ENCODE peak calls at places on chromosomes 3 and 15, in nine cellular contexts. E, S, L, I, U, O, Z, K and N are unnamed samples.

GRCh38 chr15:101171954-101172353 is 79.9 kb downstream of the CHSY1 start:
- DNase-seq in S (no peak), I (no peak), L (no peak), E (no peak), U (no peak), Z (no peak), O (no peak), K (no peak), N (no peak)

GRCh38 chr3:120506828-120507774 is 56.3 kb upstream of the FSTL1 start:
- DNase-seq in Z (peak; percentile 36), K (no peak), I (peak; percentile 50), O (no peak), L (peak; percentile 59), U (no peak), E (peak; percentile 13), S (peak; percentile 84), N (no peak)

GRCh38 chr3:11001020-11001657 is 8.6 kb downstream of the SLC6A1 start:
- DNase-seq in I (peak; percentile 55), L (no peak), K (no peak), E (no peak), Z (no peak), S (no peak), U (no peak), O (no peak), N (no peak)

GRCh38 chr3:197597335-197597734 is 41.6 kb upstream of the BDH1 start:
- DNase-seq in S (no peak), O (no peak), K (no peak), Z (no peak), I (no peak), U (no peak), L (no peak), E (no peak), N (no peak)

GRCh38 chr3:130770637-130771036 is 24.0 kb upstream of the PIK3R4 start:
- DNase-seq in S (no peak), I (no peak), U (no peak), O (no peak), K (no peak), L (no peak), E (no peak), Z (no peak), N (no peak)

GRCh38 chr15:73931441-73931840 is 5.2 kb downstream of the LOXL1 start:
- DNase-seq in K (no peak), U (no peak), L (no peak), Z (no peak), E (no peak), I (no peak), S (no peak), O (no peak), N (no peak)

GRCh38 chr3:64575211-64575844 is 112.5 kb downstream of the ADAMTS9 start:
- DNase-seq in E (peak; percentile 13), I (peak; percentile 39), U (peak; percentile 32), O (peak; percentile 27), L (no peak), S (peak; percentile 8), Z (no peak), K (peak; percentile 55), N (no peak)

GRCh38 chr3:41327718-41328117 is 128.4 kb downstream of the CTNNB1 start:
- DNase-seq in L (no peak), U (no peak), Z (peak; percentile 34), S (peak; percentile 90), K (no peak), O (peak; percentile 52), E (no peak), I (no peak), N (no peak)

GRCh38 chr3:127682576-127682975 is 9.8 kb downstream of the ABTB1 start:
- DNase-seq in S (no peak), U (no peak), O (no peak), E (no peak), Z (no peak), I (no peak), L (peak; percentile 48), K (peak; percentile 71), N (no peak)

GRCh38 chr15:22960587-22960986 is 19.6 kb downstream of the CYFIP1 start:
- DNase-seq in E (no peak), I (no peak), L (no peak), O (no peak), S (no peak), K (no peak), Z (no peak), U (no peak), N (no peak)

GRCh38 chr3:97256060-97256459 is 441.7 kb downstream of the EPHA6 start:
- DNase-seq in I (no peak), O (no peak), U (no peak), L (no peak), E (no peak), S (no peak), Z (no peak), K (no peak), N (no peak)

GRCh38 chr3:23612296-23612891 is 193.4 kb upstream of the UBE2E1 start:
- DNase-seq in L (peak; percentile 37), U (no peak), S (peak; percentile 72), I (no peak), O (peak; percentile 57), K (no peak), E (no peak), Z (peak; percentile 42), N (no peak)

GRCh38 chr3:153658151-153658550 is 463.0 kb upstream of the ARHGEF26 start:
- DNase-seq in S (no peak), I (no peak), O (no peak), L (no peak), U (no peak), K (no peak), Z (no peak), E (no peak), N (no peak)

GRCh38 chr15:101469520-101470288 is 19.8 kb downstream of the PCSK6 start:
- DNase-seq in K (no peak), O (no peak), Z (no peak), U (no peak), S (no peak), E (no peak), I (no peak), L (no peak), N (no peak)

GRCh38 chr3:33115024-33115768 is 1.4 kb downstream of the CRTAP start:
- DNase-seq in E (peak; percentile 40), I (peak; percentile 91), S (peak; percentile 79), L (no peak), U (peak; percentile 27), K (no peak), Z (peak; percentile 92), O (peak; percentile 89), N (no peak)
- H3K9ac ChIP-seq in E (peak overlapping the region; percentile 75), I (no peak overlapping the region), S (peak overlapping the region; percentile 88), L (no peak overlapping the region), U (peak overlapping the region; percentile 41), K (peak overlapping the region; percentile 28), Z (peak overlapping the region; percentile 76), O (peak overlapping the region; percentile 49), N (peak overlapping the region; percentile 36)

DNA sequence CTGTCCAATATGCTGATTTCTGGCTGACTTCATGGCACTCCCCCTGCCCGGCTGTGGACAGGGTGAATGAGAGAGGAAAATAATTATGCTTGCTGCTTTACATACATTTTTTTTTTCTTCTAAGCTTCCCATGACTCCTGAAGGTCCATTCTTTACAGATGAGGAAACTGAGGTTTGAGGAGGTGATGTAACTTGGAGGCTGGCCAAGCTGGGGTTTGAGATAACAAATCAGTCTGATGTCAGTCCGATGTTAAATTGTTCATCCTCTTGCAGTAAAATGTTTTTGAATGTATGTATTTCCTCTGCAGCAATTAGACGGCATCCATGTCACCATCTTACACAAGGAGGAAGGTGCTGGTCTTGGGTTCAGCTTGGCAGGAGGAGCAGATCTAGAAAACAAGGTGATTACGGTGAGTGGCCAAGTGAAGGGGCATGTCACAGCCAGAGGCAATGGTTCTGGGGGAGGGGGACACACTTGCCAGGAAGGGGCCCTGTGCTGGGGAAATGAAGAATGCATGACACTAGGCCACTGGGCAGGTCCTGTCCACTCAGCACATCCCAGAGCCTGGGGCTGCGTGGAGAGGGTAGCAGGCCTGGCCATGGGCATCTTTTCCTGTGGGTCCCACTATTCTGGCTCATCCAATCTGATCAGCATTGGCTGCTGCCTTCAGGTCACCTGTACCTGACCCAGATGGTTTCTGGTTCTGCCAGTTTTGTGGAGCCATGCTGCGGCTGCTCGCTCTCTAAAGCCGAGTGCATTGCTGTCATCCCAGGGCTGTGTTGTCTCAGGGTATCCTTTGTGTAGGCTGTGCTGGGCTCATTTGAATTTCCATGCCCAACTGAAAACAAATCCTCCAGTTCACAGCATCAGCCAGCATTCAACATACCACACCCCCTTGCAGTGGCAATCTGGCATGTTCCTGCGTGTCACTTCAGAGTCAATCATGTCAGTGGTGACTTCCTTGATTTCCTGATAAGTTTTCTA is 20.4 kb downstream of the STARD5 start:
- DNase-seq in I (peak; percentile 52), L (peak; percentile 60), Z (peak; percentile 18), O (no peak), K (no peak), U (no peak), S (no peak), E (no peak), N (no peak)
- H4K20me1 ChIP-seq in I (no peaks in the 10 kb centered on the region), L (no peaks in the 10 kb centered on the region), Z (no peaks in the 10 kb centered on the region), O (no peaks in the 10 kb centered on the region), K (no peaks in the 10 kb centered on the region), U (no peaks in the 10 kb centered on the region), S (no peaks in the 10 kb centered on the region), E (no peaks in the 10 kb centered on the region), N (no peaks in the 10 kb centered on the region)

GRCh38 chr15:65411470-65412071 is 11.2 kb downstream of the IGDCC4 start:
- DNase-seq in O (peak; percentile 28), K (no peak), I (no peak), U (no peak), S (peak; percentile 34), E (no peak), Z (peak; percentile 45), L (no peak), N (no peak)

GRCh38 chr15:65410036-65410435 is 12.7 kb downstream of the IGDCC4 start:
- DNase-seq in L (no peak), K (no peak), S (no peak), O (no peak), U (no peak), I (no peak), Z (no peak), E (no peak), N (no peak)

GRCh38 chr15:65410972-65411371 is 11.8 kb downstream of the IGDCC4 start:
- DNase-seq in Z (no peak), O (no peak), L (no peak), E (no peak), S (no peak), K (no peak), U (no peak), I (no peak), N (no peak)

GRCh38 chr15:65408370-65409283 is 14.1 kb downstream of the IGDCC4 start:
- DNase-seq in O (no peak), I (no peak), U (no peak), K (no peak), E (no peak), S (no peak), L (no peak), Z (peak; percentile 67), N (no peak)

GRCh38 chr15:65409284-65409631 is 13.5 kb downstream of the IGDCC4 start:
- DNase-seq in O (peak; percentile 75), Z (peak; percentile 100), S (peak; percentile 71), L (no peak), K (no peak), U (no peak), I (no peak), E (no peak), N (no peak)
- H3K9ac ChIP-seq in O (no peak overlapping the region), Z (peak overlapping the region; percentile 77), S (peak overlapping the region; percentile 36), L (no peak overlapping the region), K (no peak overlapping the region), U (no peak overlapping the region), I (no peak overlapping the region), E (no peak overlapping the region), N (no peak overlapping the region)

DNA sequence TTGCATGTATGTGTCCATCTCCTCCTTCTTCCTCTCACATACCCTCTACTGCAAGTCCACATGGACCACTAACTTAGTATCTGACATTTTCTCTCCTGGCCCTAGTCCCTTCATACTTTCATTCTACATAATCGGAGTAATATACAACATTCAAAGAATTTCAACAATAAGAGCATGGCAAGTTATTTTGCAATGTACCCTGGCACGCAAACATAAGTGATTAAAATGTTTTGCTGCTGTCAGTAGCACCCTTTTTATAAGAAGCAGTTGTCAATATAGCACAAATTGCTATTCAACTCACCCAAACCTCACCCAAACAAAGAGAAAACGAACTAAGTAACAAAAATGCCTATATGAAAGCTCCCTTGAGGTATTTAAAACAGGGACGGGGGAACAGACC is 1.8 kb downstream of the TOP2B start:
- DNase-seq in L (no peak), I (no peak), Z (no peak), E (no peak), K (no peak), U (no peak), O (no peak), S (no peak), N (no peak)
- H4K20me1 ChIP-seq in L (peaks cover 6% of the 10 kb centered on the region), I (peaks cover 56% of the 10 kb centered on the region), Z (peaks cover 54% of the 10 kb centered on the region), E (no peaks in the 10 kb centered on the region), K (peaks cover 2% of the 10 kb centered on the region), U (peaks cover 7% of the 10 kb centered on the region), O (peaks cover 2% of the 10 kb centered on the region), S (peaks cover 26% of the 10 kb centered on the region), N (peaks cover 4% of the 10 kb centered on the region)